ENCODE peak calls at places on chromosomes 1 and 21, in four cellular contexts. G, S, X and H are unnamed samples.

GRCh38 chr1:185969028-185969427 is 234.8 kb downstream of the HMCN1 start:
- DNase-seq in G (no peak), S (no peak), X (no peak), H (peak)

GRCh38 chr1:241411056-241411775 is 54.2 kb upstream of the RGS7 start:
- DNase-seq in G (no peak), S (no peak), X (no peak), H (no peak)

GRCh38 chr1:53542551-53542950 is 83.4 kb downstream of the DMRTB1 start:
- DNase-seq in G (no peak), S (no peak), X (no peak), H (no peak)

GRCh38 chr1:200488375-200489165 is 78.7 kb upstream of the ZNF281 start:
- DNase-seq in G (peak), S (peak), X (peak), H (peak)

GRCh38 chr1:31152181-31152768 is 86.8 kb upstream of the PUM1 start:
- DNase-seq in G (peak), S (no peak), X (peak), H (peak)

GRCh38 chr1:43358121-43358745 is 548 bp upstream of the CDC20 start:
- DNase-seq in G (peak), S (no peak), X (peak), H (no peak)

GRCh38 chr1:206921772-206922265 is at the start of gene FCMR:
- DNase-seq in G (no peak), S (no peak), X (no peak), H (no peak)

GRCh38 chr21:42413500-42413899 is 9.8 kb downstream of the UBASH3A start:
- DNase-seq in G (no peak), S (no peak), X (no peak), H (no peak)

GRCh38 chr21:15730484-15731242 is 881 bp downstream of the USP25 start:
- DNase-seq in G (no peak), S (peak), X (no peak), H (no peak)

GRCh38 chr1:85199667-85200366 is 999 bp downstream of the SYDE2 start:
- DNase-seq in G (no peak), S (no peak), X (no peak), H (no peak)

GRCh38 chr1:8671313-8671917 is 146.0 kb downstream of the RERE start:
- DNase-seq in G (peak), S (no peak), X (peak), H (peak)

GRCh38 chr1:204870165-204870912 is at the start of gene NFASC:
- DNase-seq in G (no peak), S (peak), X (peak), H (no peak)

GRCh38 chr1:54337928-54338327 is 68.3 kb downstream of the SSBP3 start:
- DNase-seq in G (peak), S (no peak), X (no peak), H (no peak)

GRCh38 chr1:52706941-52707926 is 9.1 kb upstream of the COA7 start:
- DNase-seq in G (no peak), S (no peak), X (no peak), H (no peak)

GRCh38 chr1:58402444-58402843 is 144.1 kb downstream of the OMA1 start:
- DNase-seq in G (peak), S (no peak), X (no peak), H (no peak)

GRCh38 chr1:154479764-154480421 is 22.1 kb upstream of the TDRD10 start:
- DNase-seq in G (peak), S (peak), X (peak), H (peak)

GRCh38 chr21:44456915-44457736 is 1.8 kb downstream of the LRRC3 start:
- DNase-seq in G (no peak), S (no peak), X (no peak), H (no peak)

GRCh38 chr1:92441316-92442311 is 45.1 kb downstream of the GFI1 start:
- DNase-seq in G (no peak), S (no peak), X (no peak), H (no peak)

GRCh38 chr1:45542591-45542990 is 8.0 kb upstream of the AKR1A1 start:
- DNase-seq in G (no peak), S (no peak), X (no peak), H (no peak)

GRCh38 chr1:186443638-186444037 is 17.3 kb downstream of the PDC start:
- DNase-seq in G (no peak), S (no peak), X (no peak), H (no peak)

GRCh38 chr1:2888281-2888845 is 86.9 kb upstream of the TTC34 start:
- DNase-seq in G (no peak), S (no peak), X (no peak), H (no peak)

GRCh38 chr1:160078392-160079195 is 2.7 kb upstream of the KCNJ9 start:
- DNase-seq in G (peak), S (no peak), X (peak), H (no peak)

GRCh38 chr1:229098903-229099578 is 171.9 kb upstream of the RAB4A start:
- DNase-seq in G (no peak), S (no peak), X (no peak), H (no peak)

GRCh38 chr1:15400627-15401026 is 9.1 kb upstream of the EFHD2 start:
- DNase-seq in G (no peak), S (no peak), X (no peak), H (no peak)

GRCh38 chr1:156491151-156491949 is 9.2 kb downstream of the MEF2D start:
- DNase-seq in G (peak), S (no peak), X (no peak), H (no peak)

GRCh38 chr1:230849451-230850194 is 18.7 kb downstream of the C1orf198 start:
- DNase-seq in G (peak), S (no peak), X (peak), H (peak)

GRCh38 chr1:210323957-210324356 is 4.7 kb upstream of the HHAT start:
- DNase-seq in G (no peak), S (no peak), X (no peak), H (no peak)

GRCh38 chr1:152107289-152107983 is 7.8 kb downstream of the TCHH start:
- DNase-seq in G (no peak), S (no peak), X (peak), H (no peak)

GRCh38 chr1:91124290-91124975 is 102.6 kb upstream of the ZNF644 start:
- DNase-seq in G (no peak), S (no peak), X (no peak), H (no peak)

GRCh38 chr21:43306911-43307676 is 119.8 kb downstream of the SIK1 start:
- DNase-seq in G (peak), S (peak), X (peak), H (no peak)

GRCh38 chr1:208223136-208223535 is 21.0 kb downstream of the PLXNA2 start:
- DNase-seq in G (peak), S (no peak), X (peak), H (no peak)

GRCh38 chr1:91684599-91685196 is 184.0 kb downstream of the CDC7 start:
- DNase-seq in G (no peak), S (no peak), X (no peak), H (no peak)

GRCh38 chr1:68321084-68321685 is 88.9 kb upstream of the WLS start:
- DNase-seq in G (peak), S (peak), X (peak), H (no peak)

GRCh38 chr1:14800500-14801069 is 202.1 kb downstream of the KAZN start:
- DNase-seq in G (no peak), S (no peak), X (no peak), H (no peak)

GRCh38 chr1:70211536-70211935 is 6.2 kb upstream of the LRRC40 start:
- DNase-seq in G (no peak), S (no peak), X (no peak), H (no peak)

GRCh38 chr1:222240536-222241181 is 307.2 kb downstream of the HHIPL2 start:
- DNase-seq in G (peak), S (no peak), X (peak), H (peak)

GRCh38 chr1:24954631-24955030 is 24.6 kb upstream of the RUNX3 start:
- DNase-seq in G (no peak), S (no peak), X (no peak), H (no peak)

GRCh38 chr1:74399249-74399648 is 113.2 kb downstream of the LRRC53 start:
- DNase-seq in G (no peak), S (no peak), X (no peak), H (no peak)